ENCODE peak calls at places on chromosomes 11 and 22, in four cellular contexts. One of them, this sample, is unnamed.

GRCh38 chr11:91800208-91800914 is 424.3 kb upstream of the FAT3 start:
- DNase-seq in PC-9: no peak
- DNase-seq in HCT116: no peak
- DNase-seq in GM23338: no peak
- DNase-seq in this sample: no peak

GRCh38 chr11:2885676-2886081 is at the start of gene CDKN1C:
- DNase-seq in PC-9: peak; percentile 47
- DNase-seq in HCT116: peak; percentile 59
- DNase-seq in GM23338: peak; percentile 88
- DNase-seq in this sample: peak; percentile 82

GRCh38 chr11:62593434-62594044 is 2.2 kb upstream of the TUT1 start:
- DNase-seq in PC-9: peak; percentile 60
- DNase-seq in HCT116: no peak
- DNase-seq in GM23338: peak; percentile 93
- DNase-seq in this sample: peak; percentile 73

GRCh38 chr22:29269731-29270474 is 1.8 kb downstream of the EWSR1 start:
- DNase-seq in PC-9: no peak
- DNase-seq in HCT116: no peak
- DNase-seq in GM23338: peak; percentile 49
- DNase-seq in this sample: peak; percentile 30

GRCh38 chr22:37806409-37807338 is 1.1 kb upstream of the GCAT start:
- DNase-seq in PC-9: no peak
- DNase-seq in HCT116: no peak
- DNase-seq in GM23338: peak; percentile 47
- DNase-seq in this sample: no peak

GRCh38 chr11:72700026-72700610 is 25.9 kb upstream of the PDE2A start:
- DNase-seq in PC-9: no peak
- DNase-seq in HCT116: no peak
- DNase-seq in GM23338: no peak
- DNase-seq in this sample: no peak

GRCh38 chr11:115892016-115892415 is 387.8 kb upstream of the CADM1 start:
- DNase-seq in PC-9: no peak
- DNase-seq in HCT116: no peak
- DNase-seq in GM23338: no peak
- DNase-seq in this sample: no peak

GRCh38 chr22:17867160-17867785 is 93.0 kb upstream of the BID start:
- DNase-seq in PC-9: no peak
- DNase-seq in HCT116: no peak
- DNase-seq in GM23338: no peak
- DNase-seq in this sample: no peak

GRCh38 chr22:28728002-28728401 is 13.6 kb downstream of the CHEK2 start:
- DNase-seq in PC-9: no peak
- DNase-seq in HCT116: no peak
- DNase-seq in GM23338: no peak
- DNase-seq in this sample: no peak

GRCh38 chr11:95849087-95849825 is 59.0 kb downstream of the CEP57 start:
- DNase-seq in PC-9: peak; percentile 56
- DNase-seq in HCT116: peak; percentile 32
- DNase-seq in GM23338: peak; percentile 59
- DNase-seq in this sample: peak; percentile 24

GRCh38 chr11:112794321-112794720 is 166.9 kb upstream of the NCAM1 start:
- DNase-seq in PC-9: no peak
- DNase-seq in HCT116: no peak
- DNase-seq in GM23338: no peak
- DNase-seq in this sample: no peak

GRCh38 chr22:46425011-46425410 is 89.5 kb downstream of the TRMU start:
- DNase-seq in PC-9: peak; percentile 86
- DNase-seq in HCT116: no peak
- DNase-seq in GM23338: no peak
- DNase-seq in this sample: no peak

GRCh38 chr11:117946196-117946841 is 17.1 kb upstream of the TMPRSS13 start:
- DNase-seq in PC-9: no peak
- DNase-seq in HCT116: no peak
- DNase-seq in GM23338: no peak
- DNase-seq in this sample: no peak

GRCh38 chr11:76999597-76999996 is 34.6 kb upstream of the B3GNT6 start:
- DNase-seq in PC-9: no peak
- DNase-seq in HCT116: no peak
- DNase-seq in GM23338: no peak
- DNase-seq in this sample: no peak

GRCh38 chr22:22380098-22381030 is 128.2 kb downstream of the ZNF280B start:
- DNase-seq in PC-9: no peak
- DNase-seq in HCT116: no peak
- DNase-seq in GM23338: peak; percentile 66
- DNase-seq in this sample: peak; percentile 95

GRCh38 chr11:95512682-95513081 is 276.9 kb downstream of the FAM76B start:
- DNase-seq in PC-9: no peak
- DNase-seq in HCT116: no peak
- DNase-seq in GM23338: no peak
- DNase-seq in this sample: no peak

GRCh38 chr11:29511394-29511793 is 505.4 kb downstream of the KCNA4 start:
- DNase-seq in PC-9: no peak
- DNase-seq in HCT116: no peak
- DNase-seq in GM23338: no peak
- DNase-seq in this sample: no peak

GRCh38 chr11:20114588-20114987 is 45.7 kb downstream of the DBX1 start:
- DNase-seq in PC-9: no peak
- DNase-seq in HCT116: no peak
- DNase-seq in GM23338: no peak
- DNase-seq in this sample: no peak

GRCh38 chr22:20428496-20429253 is 8.9 kb downstream of the SCARF2 start:
- DNase-seq in PC-9: no peak
- DNase-seq in HCT116: no peak
- DNase-seq in GM23338: no peak
- DNase-seq in this sample: no peak

GRCh38 chr11:84498016-84498415 is 1129.1 kb downstream of the DLG2 start:
- DNase-seq in PC-9: no peak
- DNase-seq in HCT116: no peak
- DNase-seq in GM23338: no peak
- DNase-seq in this sample: no peak

GRCh38 chr11:95625164-95626017 is 164.2 kb downstream of the FAM76B start:
- DNase-seq in PC-9: no peak
- DNase-seq in HCT116: no peak
- DNase-seq in GM23338: peak; percentile 29
- DNase-seq in this sample: no peak

GRCh38 chr22:19134874-19135273 is 3.8 kb downstream of the TSSK2 start:
- DNase-seq in PC-9: no peak
- DNase-seq in HCT116: no peak
- DNase-seq in GM23338: no peak
- DNase-seq in this sample: no peak

GRCh38 chr22:17563936-17564391 is 666 bp downstream of the SLC25A18 start:
- DNase-seq in PC-9: no peak
- DNase-seq in HCT116: no peak
- DNase-seq in GM23338: no peak
- DNase-seq in this sample: no peak

GRCh38 chr11:75668508-75669297 is at the start of gene MAP6:
- DNase-seq in PC-9: no peak
- DNase-seq in HCT116: no peak
- DNase-seq in GM23338: peak; percentile 73
- DNase-seq in this sample: no peak

GRCh38 chr11:114317738-114318137 is 21.5 kb downstream of the NNMT start:
- DNase-seq in PC-9: no peak
- DNase-seq in HCT116: peak; percentile 13
- DNase-seq in GM23338: peak; percentile 92
- DNase-seq in this sample: peak; percentile 16
- TF ChIP-seq CTCF in PC-9: peak; percentile 46
- TF ChIP-seq CTCF in HCT116: peak; percentile 45
- TF ChIP-seq CTCF in GM23338: peak; percentile 90
- TF ChIP-seq CTCF in this sample: peak; percentile 59

GRCh38 chr11:104015649-104016415 is 20.6 kb upstream of the DDI1 start:
- DNase-seq in PC-9: no peak
- DNase-seq in HCT116: no peak
- DNase-seq in GM23338: no peak
- DNase-seq in this sample: no peak
- H2AFZ ChIP-seq in PC-9: no peak overlapping the region
- H2AFZ ChIP-seq in HCT116: no peak overlapping the region
- H2AFZ ChIP-seq in GM23338: no peak overlapping the region
- H2AFZ ChIP-seq in this sample: no peak overlapping the region

DNA sequence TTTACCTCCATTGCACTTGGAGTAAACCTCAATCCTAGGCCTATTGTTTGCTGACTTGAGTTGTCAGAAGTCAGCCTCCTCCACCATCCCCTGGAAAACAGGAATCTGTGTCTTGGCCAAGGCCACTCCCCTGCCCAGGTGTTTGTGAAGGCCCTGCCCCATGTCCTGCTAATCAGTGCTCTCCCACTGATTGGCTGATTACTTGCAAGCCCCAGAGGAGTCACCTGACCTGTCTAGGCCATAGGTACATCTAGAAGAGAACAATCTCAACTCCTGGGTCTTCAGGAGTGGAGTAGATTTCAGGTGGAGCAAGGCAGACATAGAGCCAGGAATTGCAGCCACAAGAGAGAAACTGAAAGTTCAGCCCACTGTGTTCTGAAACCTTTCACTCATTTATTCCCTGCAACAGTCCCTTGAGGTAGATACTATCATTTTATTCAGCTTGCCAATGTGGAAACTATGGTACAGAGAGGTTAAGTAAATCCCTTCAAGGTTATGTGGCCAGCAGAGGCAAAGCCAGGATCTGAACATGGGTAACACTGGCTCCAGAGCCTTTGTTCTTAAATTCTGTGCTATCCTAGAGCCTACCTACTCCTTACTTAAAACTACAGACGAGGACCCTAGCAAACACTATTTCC is 10.4 kb downstream of the OAF start:
- DNase-seq in PC-9: peak; percentile 78
- DNase-seq in HCT116: no peak
- DNase-seq in GM23338: no peak
- DNase-seq in this sample: no peak
- H3K9me2 ChIP-seq in PC-9: no peaks in the 10 kb centered on the region
- H3K9me2 ChIP-seq in HCT116: no peaks in the 10 kb centered on the region
- H3K9me2 ChIP-seq in GM23338: no peaks in the 10 kb centered on the region
- H3K9me2 ChIP-seq in this sample: no peaks in the 10 kb centered on the region

GRCh38 chr11:86274503-86274902 is 27.5 kb upstream of the HIKESHI start:
- DNase-seq in PC-9: no peak
- DNase-seq in HCT116: no peak
- DNase-seq in GM23338: peak; percentile 88
- DNase-seq in this sample: no peak
- TF ChIP-seq CTCF in PC-9: peak; percentile 48
- TF ChIP-seq CTCF in HCT116: peak; percentile 51
- TF ChIP-seq CTCF in GM23338: peak; percentile 83
- TF ChIP-seq CTCF in this sample: peak; percentile 48

DNA sequence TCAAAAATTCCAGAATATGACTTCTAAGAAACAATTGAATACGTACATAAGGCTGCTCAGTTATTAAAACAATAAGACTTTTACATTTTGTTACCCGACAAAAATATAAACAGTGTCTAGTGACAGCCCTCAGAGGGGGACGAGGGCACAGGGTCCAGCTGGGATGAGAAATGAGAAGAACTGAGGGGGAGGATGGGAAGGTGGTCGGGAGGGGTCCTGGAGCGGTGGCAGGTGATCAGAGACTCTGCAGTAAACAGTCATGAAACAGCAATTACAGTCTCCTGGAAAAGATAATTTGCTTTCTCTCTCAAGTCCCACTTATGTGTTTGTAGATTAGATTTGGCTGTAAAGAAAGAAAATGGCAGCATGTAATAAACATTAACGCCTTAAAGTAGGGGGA is 56.0 kb downstream of the PACSIN2 start:
- DNase-seq in PC-9: no peak
- DNase-seq in HCT116: no peak
- DNase-seq in GM23338: no peak
- DNase-seq in this sample: no peak
- H2AFZ ChIP-seq in PC-9: no peak overlapping the region
- H2AFZ ChIP-seq in HCT116: no peak overlapping the region
- H2AFZ ChIP-seq in GM23338: no peak overlapping the region
- H2AFZ ChIP-seq in this sample: no peak overlapping the region

GRCh38 chr11:132405728-132406127 is 1035.3 kb downstream of the NTM start:
- DNase-seq in PC-9: no peak
- DNase-seq in HCT116: no peak
- DNase-seq in GM23338: peak; percentile 64
- DNase-seq in this sample: no peak
- H3K9me2 ChIP-seq in PC-9: no peaks in the 10 kb centered on the region
- H3K9me2 ChIP-seq in HCT116: no peaks in the 10 kb centered on the region
- H3K9me2 ChIP-seq in GM23338: peaks cover 3% of the 10 kb centered on the region
- H3K9me2 ChIP-seq in this sample: no peaks in the 10 kb centered on the region

DNA sequence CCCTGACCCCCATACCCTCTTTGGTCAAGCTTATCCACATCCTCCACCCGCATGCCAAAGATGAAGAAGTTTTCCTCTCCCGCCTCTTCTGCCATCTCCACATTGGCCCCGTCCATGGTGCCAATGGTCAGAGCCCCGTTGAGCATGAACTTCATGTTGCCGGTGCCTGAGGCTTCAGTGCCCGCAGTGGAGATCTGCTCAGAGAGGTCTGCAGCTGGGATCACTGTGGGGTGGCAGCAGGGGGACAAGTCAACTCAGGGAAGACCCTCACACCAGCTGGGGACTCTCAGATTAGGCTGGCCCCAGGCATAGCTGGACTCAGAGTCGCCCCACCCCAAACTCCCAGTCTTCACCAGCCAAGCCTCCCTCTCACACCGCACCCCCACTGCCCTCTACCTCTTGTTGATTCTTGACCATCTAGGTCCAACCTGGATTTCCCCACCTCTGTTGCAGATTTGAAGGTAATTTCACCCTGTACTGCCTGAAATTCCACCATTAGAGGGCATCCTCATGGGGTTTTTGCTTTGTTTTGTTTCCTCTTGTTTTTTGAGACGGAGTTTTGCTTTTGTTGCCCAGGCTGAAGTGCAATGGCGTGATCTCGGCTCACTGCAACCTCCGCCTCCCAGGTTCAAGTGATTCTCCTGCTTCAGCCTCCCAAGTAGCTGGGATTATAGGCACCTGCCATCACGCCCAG is 6.6 kb upstream of the RASGRP2 start:
- DNase-seq in PC-9: no peak
- DNase-seq in HCT116: no peak
- DNase-seq in GM23338: no peak
- DNase-seq in this sample: no peak
- TF ChIP-seq CTCF in PC-9: no peak
- TF ChIP-seq CTCF in HCT116: peak; percentile 5
- TF ChIP-seq CTCF in GM23338: peak; percentile 52
- TF ChIP-seq CTCF in this sample: peak; percentile 49

GRCh38 chr22:32063701-32064100 is 20.6 kb downstream of the SLC5A1 start:
- DNase-seq in PC-9: no peak
- DNase-seq in HCT116: no peak
- DNase-seq in GM23338: no peak
- DNase-seq in this sample: no peak

GRCh38 chr22:32066820-32067219 is 23.8 kb downstream of the SLC5A1 start:
- DNase-seq in PC-9: no peak
- DNase-seq in HCT116: no peak
- DNase-seq in GM23338: peak; percentile 24
- DNase-seq in this sample: no peak

GRCh38 chr22:32069579-32070372 is 26.7 kb downstream of the SLC5A1 start:
- DNase-seq in PC-9: no peak
- DNase-seq in HCT116: no peak
- DNase-seq in GM23338: no peak
- DNase-seq in this sample: no peak

DNA sequence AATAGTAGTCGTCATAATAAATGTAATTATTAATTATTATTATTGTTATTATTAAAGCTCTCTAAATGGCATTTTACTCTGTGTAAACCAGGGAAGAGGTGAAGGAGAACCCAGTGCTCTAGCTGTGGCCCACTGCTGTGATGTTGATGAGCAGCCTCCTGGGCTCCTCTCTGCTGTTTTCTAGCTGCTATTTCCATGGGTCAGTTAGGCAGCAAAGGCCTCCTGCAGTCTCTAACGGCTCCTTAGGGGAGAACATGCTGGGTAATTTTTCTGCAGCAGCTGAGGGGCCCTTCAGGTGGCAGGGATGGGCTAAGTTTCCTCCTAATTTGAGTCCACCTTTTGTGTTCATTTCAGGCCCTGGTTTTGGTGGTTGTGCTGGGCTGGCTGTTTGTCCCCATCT is 24.6 kb downstream of the SLC5A1 start:
- DNase-seq in PC-9: no peak
- DNase-seq in HCT116: no peak
- DNase-seq in GM23338: no peak
- DNase-seq in this sample: no peak
- H2AFZ ChIP-seq in PC-9: no peak overlapping the region
- H2AFZ ChIP-seq in HCT116: no peak overlapping the region
- H2AFZ ChIP-seq in GM23338: no peak overlapping the region
- H2AFZ ChIP-seq in this sample: no peak overlapping the region